ENCODE peak calls at places on chromosomes 1 and 21, in four cellular contexts. M, F, K and H are unnamed samples.

GRCh38 chr1:228044961-228045360 is 37.5 kb upstream of the ARF1 start:
- DNase-seq in M (no peak), F (peak), K (no peak), H (peak)

GRCh38 chr1:19654886-19655717 is 9.6 kb upstream of the HTR6 start:
- DNase-seq in M (no peak), F (no peak), K (no peak), H (no peak)

GRCh38 chr1:165383067-165383466 is 26.6 kb upstream of the LMX1A start:
- DNase-seq in M (peak), F (peak), K (peak), H (no peak)

GRCh38 chr1:16430598-16430997 is 6.6 kb downstream of the SPATA21 start:
- DNase-seq in M (no peak), F (no peak), K (no peak), H (no peak)

GRCh38 chr1:24865587-24865986 is 64.5 kb downstream of the RUNX3 start:
- DNase-seq in M (no peak), F (no peak), K (no peak), H (no peak)

GRCh38 chr1:100972185-100972584 is 53.4 kb downstream of the DPH5 start:
- DNase-seq in M (no peak), F (no peak), K (no peak), H (no peak)

GRCh38 chr1:243470492-243470891 is 214.7 kb downstream of the SDCCAG8 start:
- DNase-seq in M (no peak), F (no peak), K (no peak), H (no peak)

GRCh38 chr21:39030127-39030884 is 152.9 kb downstream of the PSMG1 start:
- DNase-seq in M (no peak), F (no peak), K (no peak), H (no peak)

GRCh38 chr1:40385437-40386310 is 12.1 kb downstream of the SMAP2 start:
- DNase-seq in M (no peak), F (no peak), K (peak), H (no peak)

GRCh38 chr21:38032402-38032801 is 116.1 kb upstream of the KCNJ6 start:
- DNase-seq in M (no peak), F (no peak), K (no peak), H (no peak)

GRCh38 chr1:75208862-75209261 is 74.7 kb downstream of the LHX8 start:
- DNase-seq in M (no peak), F (no peak), K (no peak), H (no peak)

GRCh38 chr1:115165776-115166175 is 76.5 kb upstream of the TSPAN2 start:
- DNase-seq in M (no peak), F (no peak), K (no peak), H (no peak)

GRCh38 chr1:189524501-189524900 is 953.2 kb downstream of the BRINP3 start:
- DNase-seq in M (no peak), F (no peak), K (no peak), H (no peak)

GRCh38 chr1:46131093-46131492 is 1.3 kb downstream of the PIK3R3 start:
- DNase-seq in M (no peak), F (no peak), K (no peak), H (no peak)

GRCh38 chr1:180112979-180113650 is 41.6 kb upstream of the QSOX1 start:
- DNase-seq in M (no peak), F (no peak), K (peak), H (no peak)

GRCh38 chr1:40925834-40926403 is 53.6 kb upstream of the CTPS1 start:
- DNase-seq in M (no peak), F (no peak), K (no peak), H (no peak)

GRCh38 chr1:17233675-17234074 is 15.2 kb upstream of the PADI3 start:
- DNase-seq in M (peak), F (peak), K (peak), H (peak)

GRCh38 chr1:93526431-93526830 is 78.5 kb downstream of the FNBP1L start:
- DNase-seq in M (no peak), F (no peak), K (no peak), H (no peak)

GRCh38 chr1:225422033-225422605 is 5.7 kb downstream of the LBR start:
- DNase-seq in M (no peak), F (no peak), K (no peak), H (peak)

GRCh38 chr1:113057006-113057405 is 16.0 kb upstream of the LRIG2 start:
- DNase-seq in M (no peak), F (no peak), K (no peak), H (no peak)

GRCh38 chr1:37434292-37434907 is 40.0 kb upstream of the ZC3H12A start:
- DNase-seq in M (peak), F (peak), K (peak), H (peak)

GRCh38 chr1:6248161-6248776 is 4.3 kb downstream of the HES3 start:
- DNase-seq in M (no peak), F (no peak), K (no peak), H (no peak)

GRCh38 chr1:10852018-10852417 is 55.6 kb upstream of the CASZ1 start:
- DNase-seq in M (no peak), F (peak), K (no peak), H (no peak)

GRCh38 chr1:93148001-93148400 is 32.2 kb downstream of the TMED5 start:
- DNase-seq in M (no peak), F (no peak), K (peak), H (no peak)

GRCh38 chr1:77085109-77085508 is 134.1 kb downstream of the PIGK start:
- DNase-seq in M (no peak), F (no peak), K (no peak), H (no peak)

GRCh38 chr1:109214695-109215623 is 1.2 kb downstream of the SARS1 start:
- DNase-seq in M (no peak), F (no peak), K (peak), H (no peak)

GRCh38 chr1:68231627-68232303 is 558 bp downstream of the WLS start:
- DNase-seq in M (peak), F (peak), K (peak), H (peak)